ENCODE peak calls at places on chromosome 2, in six cellular contexts. T is activated naive CD4-positive, alpha-beta T cell; J is AG10803; Q is activated T-cell treated with anti-CD3 and anti-CD28 coated beads, Interleukin-2, amount 50 U/mL, for 72 hours; F is ovary; Y is AG20443. C is an unnamed sample.

GRCh38 chr2:111952871-111953497 is 54.6 kb downstream of the MERTK start:
- DNase-seq in T (no peak), J (no peak), Q (peak; percentile 29), Y (no peak), F (no peak), C (no peak)

GRCh38 chr2:28958689-28959088 is 22.4 kb upstream of the TOGARAM2 start:
- DNase-seq in F (peak; percentile 71), T (no peak), J (peak; percentile 74), Q (peak; percentile 19), Y (peak; percentile 91), C (no peak)

GRCh38 chr2:238582159-238582558 is 155.4 kb downstream of the ASB1 start:
- DNase-seq in J (peak; percentile 79), T (no peak), Y (peak; percentile 42), Q (no peak), F (no peak), C (no peak)

GRCh38 chr2:238489431-238489830 is 62.7 kb downstream of the ASB1 start:
- DNase-seq in Y (no peak), F (peak; percentile 3), T (no peak), Q (no peak), J (no peak), C (no peak)

GRCh38 chr2:19508-19907 is 26.8 kb downstream of the FAM110C start:
- DNase-seq in F (no peak), Q (no peak), T (no peak), J (no peak), Y (no peak), C (no peak)

GRCh38 chr2:226581004-226581403 is 218.6 kb downstream of the IRS1 start:
- DNase-seq in Q (no peak), F (no peak), T (no peak), Y (no peak), J (no peak), C (no peak)

GRCh38 chr2:107174126-107174525 is 288.2 kb upstream of the ST6GAL2 start:
- DNase-seq in Y (no peak), T (no peak), Q (no peak), F (no peak), J (no peak), C (no peak)

GRCh38 chr2:229914182-229914581 is 7.6 kb downstream of the TRIP12 start:
- DNase-seq in F (no peak), Q (no peak), T (no peak), J (peak; percentile 37), Y (no peak), C (no peak)

GRCh38 chr2:130882991-130883390 is 46.3 kb downstream of the ARHGEF4 start:
- DNase-seq in Q (no peak), Y (no peak), J (no peak), F (no peak), T (no peak), C (no peak)

GRCh38 chr2:8285081-8285480 is 396.8 kb upstream of the ID2 start:
- DNase-seq in F (no peak), Q (no peak), T (no peak), Y (no peak), J (peak; percentile 10), C (no peak)

GRCh38 chr2:98583866-98584618 is 24.3 kb downstream of the COA5 start:
- DNase-seq in T (no peak), Y (no peak), J (no peak), F (no peak), Q (no peak), C (no peak)

GRCh38 chr2:42307180-42307579 is 53.8 kb downstream of the COX7A2L start:
- DNase-seq in T (no peak), Q (no peak), F (no peak), Y (no peak), J (no peak), C (no peak)

GRCh38 chr2:54629914-54630609 is 93.4 kb upstream of the EML6 start:
- DNase-seq in Q (peak; percentile 43), J (peak; percentile 66), T (no peak), F (no peak), Y (peak; percentile 56), C (no peak)

GRCh38 chr2:216634317-216635148 is 1.3 kb downstream of the IGFBP2 start:
- DNase-seq in Y (no peak), Q (no peak), T (no peak), J (no peak), F (no peak), C (no peak)

GRCh38 chr2:121777699-121778058 is 22.2 kb downstream of the TSN start:
- DNase-seq in J (no peak), Y (no peak), F (no peak), Q (no peak), T (no peak), C (no peak)

C was measured in tibial artery.